ENCODE peak calls at places on chromosomes 12 and 14, in six cellular contexts. S is stimulated activated CD4-positive, alpha-beta T cell treated with anti-CD3 and anti-CD28 coated beads, Interleukin-1b, Interleukin-23, amount 100 ng/mL, for 1 hour; H is NCI-H1930; R is HS-5; L is RWPE1; E is stimulated activated CD8-positive, alpha-beta memory T cell treated with anti-CD3 and anti-CD28 coated beads, Interleukin-4, amount 100 ng/mL, for 4 hours. T is an unnamed sample.

GRCh38 chr12:99648183-99648582 is 630 bp downstream of the GARIN6 start:
- DNase-seq in S (no peak), H (no peak), R (no peak), L (no peak), E (no peak), T (no peak)

GRCh38 chr12:24884911-24885310 is 64.0 kb downstream of the BCAT1 start:
- DNase-seq in S (no peak), H (no peak), R (no peak), L (no peak), E (no peak), T (no peak)

GRCh38 chr14:98189077-98189476 is 1082.9 kb downstream of the BCL11B start:
- DNase-seq in S (no peak), H (no peak), R (no peak), L (no peak), E (no peak), T (no peak)

GRCh38 chr12:51326762-51327439 is 2.9 kb upstream of the BIN2 start:
- DNase-seq in S (no peak), H (no peak), R (no peak), L (no peak), E (no peak), T (no peak)

GRCh38 chr12:19316420-19316819 is 122.9 kb upstream of the AEBP2 start:
- DNase-seq in S (no peak), H (no peak), R (no peak), L (no peak), E (no peak), T (no peak)

GRCh38 chr12:31890295-31891285 is 68.6 kb upstream of the RESF1 start:
- DNase-seq in S (no peak), H (no peak), R (no peak), L (no peak), E (no peak), T (no peak)

GRCh38 chr14:20657216-20658211 is 16.0 kb upstream of the OR6S1 start:
- DNase-seq in S (no peak), H (peak), R (no peak), L (peak), E (no peak), T (no peak)

GRCh38 chr14:79749051-79749450 is 462.3 kb downstream of the DIO2 start:
- DNase-seq in S (no peak), H (no peak), R (no peak), L (no peak), E (no peak), T (no peak)

GRCh38 chr14:90717916-90718315 is 98.3 kb downstream of the TTC7B start:
- DNase-seq in S (no peak), H (no peak), R (no peak), L (no peak), E (no peak), T (no peak)

GRCh38 chr14:106228541-106229158 is 702.3 kb downstream of the TMEM121 start:
- DNase-seq in S (no peak), H (no peak), R (no peak), L (no peak), E (no peak), T (no peak)

GRCh38 chr14:93903342-93904184 is 23.6 kb upstream of the FAM181A start:
- DNase-seq in S (no peak), H (no peak), R (no peak), L (no peak), E (no peak), T (no peak)

GRCh38 chr12:71594214-71594948 is 69.3 kb downstream of the ZFC3H1 start:
- DNase-seq in S (no peak), H (no peak), R (no peak), L (no peak), E (no peak), T (no peak)

T was measured in chondrocyte.